ENCODE peak calls at places on chromosome 12, in seven cellular contexts. One of them, this sample, is unnamed. For H3K27me3, the result is how much of the 10 kb centered on the place peaks cover.

GRCh38 chr12:121810833-121811433 is 7.1 kb downstream of the SETD1B start:
- DNase-seq in uterus: no peak
- DNase-seq in CD4-positive, alpha-beta T cell: no peak
- DNase-seq in SJSA1: no peak
- DNase-seq in aorta: no peak
- DNase-seq in right atrium auricular region: no peak
- DNase-seq in lung: no peak
- DNase-seq in this sample: no peak

GRCh38 chr12:104263026-104263425 is 40.5 kb upstream of the EID3 start:
- DNase-seq in uterus: no peak
- DNase-seq in CD4-positive, alpha-beta T cell: no peak
- DNase-seq in SJSA1: no peak
- DNase-seq in aorta: no peak
- DNase-seq in right atrium auricular region: no peak
- DNase-seq in lung: no peak
- DNase-seq in this sample: no peak

GRCh38 chr12:50050410-50051280 is 6.8 kb upstream of the ASIC1 start:
- DNase-seq in uterus: peak
- DNase-seq in CD4-positive, alpha-beta T cell: no peak
- DNase-seq in SJSA1: no peak
- DNase-seq in aorta: peak
- DNase-seq in right atrium auricular region: peak
- DNase-seq in lung: peak
- DNase-seq in this sample: no peak

GRCh38 chr12:44526655-44527199 is 349.4 kb downstream of the NELL2 start:
- DNase-seq in uterus: no peak
- DNase-seq in CD4-positive, alpha-beta T cell: no peak
- DNase-seq in SJSA1: no peak
- DNase-seq in aorta: no peak
- DNase-seq in right atrium auricular region: no peak
- DNase-seq in lung: no peak
- DNase-seq in this sample: no peak

GRCh38 chr12:107441906-107442305 is 243.7 kb upstream of the PWP1 start:
- DNase-seq in uterus: no peak
- DNase-seq in CD4-positive, alpha-beta T cell: no peak
- DNase-seq in SJSA1: peak
- DNase-seq in aorta: no peak
- DNase-seq in right atrium auricular region: no peak
- DNase-seq in lung: no peak
- DNase-seq in this sample: no peak

GRCh38 chr12:116343331-116343884 is 65.9 kb upstream of the MED13L start:
- DNase-seq in uterus: no peak
- DNase-seq in CD4-positive, alpha-beta T cell: no peak
- DNase-seq in SJSA1: no peak
- DNase-seq in aorta: no peak
- DNase-seq in right atrium auricular region: no peak
- DNase-seq in lung: no peak
- DNase-seq in this sample: no peak

GRCh38 chr12:75690556-75690955 is 179.1 kb upstream of the KRR1 start:
- DNase-seq in uterus: no peak
- DNase-seq in CD4-positive, alpha-beta T cell: no peak
- DNase-seq in SJSA1: peak
- DNase-seq in aorta: no peak
- DNase-seq in right atrium auricular region: no peak
- DNase-seq in lung: no peak
- DNase-seq in this sample: no peak

GRCh38 chr12:85413266-85413665 is 133.2 kb downstream of the ALX1 start:
- DNase-seq in uterus: no peak
- DNase-seq in CD4-positive, alpha-beta T cell: no peak
- DNase-seq in SJSA1: no peak
- DNase-seq in aorta: no peak
- DNase-seq in right atrium auricular region: no peak
- DNase-seq in lung: no peak
- DNase-seq in this sample: no peak

GRCh38 chr12:99916555-99916954 is 68.2 kb downstream of the ANKS1B start:
- DNase-seq in uterus: no peak
- DNase-seq in CD4-positive, alpha-beta T cell: no peak
- DNase-seq in SJSA1: no peak
- DNase-seq in aorta: no peak
- DNase-seq in right atrium auricular region: no peak
- DNase-seq in lung: no peak
- DNase-seq in this sample: no peak

GRCh38 chr12:560666-561065 is 100.9 kb downstream of the B4GALNT3 start:
- DNase-seq in uterus: no peak
- DNase-seq in CD4-positive, alpha-beta T cell: no peak
- DNase-seq in SJSA1: no peak
- DNase-seq in aorta: no peak
- DNase-seq in right atrium auricular region: no peak
- DNase-seq in lung: no peak
- DNase-seq in this sample: no peak

GRCh38 chr12:3724096-3724805 is 28.7 kb downstream of the CRACR2A start:
- DNase-seq in uterus: no peak
- DNase-seq in CD4-positive, alpha-beta T cell: no peak
- DNase-seq in SJSA1: no peak
- DNase-seq in aorta: no peak
- DNase-seq in right atrium auricular region: no peak
- DNase-seq in lung: no peak
- DNase-seq in this sample: no peak

GRCh38 chr12:49964849-49965624 is 3.4 kb downstream of the AQP5 start:
- DNase-seq in uterus: no peak
- DNase-seq in CD4-positive, alpha-beta T cell: no peak
- DNase-seq in SJSA1: no peak
- DNase-seq in aorta: no peak
- DNase-seq in right atrium auricular region: no peak
- DNase-seq in lung: no peak
- DNase-seq in this sample: no peak

GRCh38 chr12:48351022-48351708 is 446 bp upstream of the ZNF641 start:
- DNase-seq in uterus: peak
- DNase-seq in CD4-positive, alpha-beta T cell: no peak
- DNase-seq in SJSA1: peak
- DNase-seq in aorta: peak
- DNase-seq in right atrium auricular region: peak
- DNase-seq in lung: peak
- DNase-seq in this sample: no peak

GRCh38 chr12:31386364-31386777 is 60.4 kb upstream of the SINHCAF start:
- DNase-seq in uterus: no peak
- DNase-seq in CD4-positive, alpha-beta T cell: no peak
- DNase-seq in SJSA1: no peak
- DNase-seq in aorta: no peak
- DNase-seq in right atrium auricular region: no peak
- DNase-seq in lung: no peak
- DNase-seq in this sample: no peak

GRCh38 chr12:34400986-34401658 is 378.8 kb downstream of the ALG10 start:
- DNase-seq in uterus: peak
- DNase-seq in CD4-positive, alpha-beta T cell: no peak
- DNase-seq in SJSA1: peak
- DNase-seq in aorta: peak
- DNase-seq in right atrium auricular region: peak
- DNase-seq in lung: peak
- DNase-seq in this sample: no peak

GRCh38 chr12:1922075-1922709 is 3.7 kb upstream of the CACNA2D4 start:
- DNase-seq in uterus: peak
- DNase-seq in CD4-positive, alpha-beta T cell: no peak
- DNase-seq in SJSA1: no peak
- DNase-seq in aorta: peak
- DNase-seq in right atrium auricular region: peak
- DNase-seq in lung: peak
- DNase-seq in this sample: no peak

GRCh38 chr12:79358716-79359341 is 331.9 kb downstream of the PAWR start:
- DNase-seq in uterus: no peak
- DNase-seq in CD4-positive, alpha-beta T cell: no peak
- DNase-seq in SJSA1: no peak
- DNase-seq in aorta: no peak
- DNase-seq in right atrium auricular region: no peak
- DNase-seq in lung: no peak
- DNase-seq in this sample: no peak

GRCh38 chr12:116863275-116863767 is 17.9 kb downstream of the HRK start:
- DNase-seq in uterus: no peak
- DNase-seq in CD4-positive, alpha-beta T cell: no peak
- DNase-seq in SJSA1: no peak
- DNase-seq in aorta: no peak
- DNase-seq in right atrium auricular region: no peak
- DNase-seq in lung: no peak
- DNase-seq in this sample: no peak

DNA sequence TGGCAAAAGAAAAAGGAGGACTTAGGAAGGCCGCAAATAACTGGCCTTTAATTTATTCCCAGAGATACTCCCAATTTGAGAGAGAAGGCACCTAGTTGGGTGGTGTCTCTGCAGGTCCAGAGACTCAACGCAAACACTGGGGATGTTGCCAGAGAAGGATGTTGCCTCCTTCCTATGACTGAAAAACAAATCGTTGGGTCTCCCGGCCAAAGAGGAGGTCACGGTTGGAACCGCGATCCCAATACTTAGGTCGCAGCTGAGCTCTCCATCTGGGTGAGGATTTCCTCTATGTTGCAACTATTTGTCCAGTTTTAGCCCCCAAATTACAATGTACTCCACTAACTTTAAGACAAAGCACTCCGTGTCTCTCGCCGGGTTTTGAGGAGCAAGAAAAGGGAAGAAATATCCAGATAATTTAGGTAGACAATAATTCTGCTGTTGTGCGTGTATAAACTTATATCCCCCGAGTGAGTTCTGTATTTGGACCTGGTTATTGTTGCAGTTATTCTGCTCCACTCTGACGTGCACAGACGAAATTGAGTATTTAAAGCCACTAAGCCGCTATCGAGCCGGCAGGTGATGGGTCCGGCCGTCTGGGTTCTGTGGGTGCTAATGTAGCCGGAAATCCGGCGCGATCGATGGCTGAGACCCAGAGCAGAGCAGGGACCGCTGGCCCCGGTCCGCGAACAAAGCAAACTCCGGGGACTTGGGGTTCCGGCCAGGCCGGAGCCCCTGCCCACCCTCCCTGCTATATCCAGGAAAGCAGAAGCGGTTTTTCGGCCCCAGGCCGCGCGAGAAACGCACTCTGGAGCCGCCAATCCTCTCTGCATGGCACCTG is 5.7 kb downstream of the HOXC12 start:
- DNase-seq in uterus: no peak
- DNase-seq in CD4-positive, alpha-beta T cell: no peak
- DNase-seq in SJSA1: no peak
- DNase-seq in aorta: no peak
- DNase-seq in right atrium auricular region: no peak
- DNase-seq in lung: no peak
- DNase-seq in this sample: no peak
- H3K27me3 ChIP-seq in uterus: half or more
- H3K27me3 ChIP-seq in CD4-positive, alpha-beta T cell: half or more
- H3K27me3 ChIP-seq in SJSA1: under half
- H3K27me3 ChIP-seq in aorta: under half
- H3K27me3 ChIP-seq in right atrium auricular region: half or more
- H3K27me3 ChIP-seq in lung: under half
- H3K27me3 ChIP-seq in this sample: under half

DNA sequence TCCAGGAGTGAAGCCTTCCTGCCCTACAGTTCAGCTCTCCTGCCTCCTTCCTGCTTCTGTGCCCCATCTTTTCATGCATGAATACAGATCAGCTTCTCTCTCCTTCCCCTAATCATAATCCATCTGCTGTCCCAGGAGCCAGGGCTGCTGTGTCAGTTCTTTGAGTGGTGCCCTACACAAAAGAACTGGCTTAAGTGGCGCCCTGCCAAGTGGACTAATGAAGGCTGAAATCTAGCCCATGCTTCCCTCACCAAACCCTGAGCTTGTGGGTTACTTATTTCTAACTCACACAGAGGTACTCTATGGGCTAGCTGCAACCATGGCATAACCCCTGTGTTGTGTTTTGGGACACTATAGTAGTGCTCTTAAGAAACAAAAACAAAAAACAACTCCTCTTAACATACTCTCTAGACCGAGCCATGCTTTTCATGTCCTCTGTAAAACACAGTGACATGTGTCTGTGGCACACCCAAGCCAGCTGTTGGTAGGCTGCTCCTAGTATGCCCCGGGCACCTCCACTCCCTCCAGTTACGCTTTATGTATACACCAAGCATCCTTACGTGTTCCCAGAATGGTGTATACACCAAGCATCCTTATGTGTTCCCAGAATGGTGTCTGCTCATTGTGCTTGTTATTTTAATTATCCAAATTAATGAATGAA is 19.3 kb upstream of the ETV6 start:
- DNase-seq in uterus: no peak
- DNase-seq in CD4-positive, alpha-beta T cell: no peak
- DNase-seq in SJSA1: no peak
- DNase-seq in aorta: no peak
- DNase-seq in right atrium auricular region: no peak
- DNase-seq in lung: no peak
- DNase-seq in this sample: no peak
- H3K27me3 ChIP-seq in uterus: under half
- H3K27me3 ChIP-seq in CD4-positive, alpha-beta T cell: under half
- H3K27me3 ChIP-seq in SJSA1: under half
- H3K27me3 ChIP-seq in aorta: under half
- H3K27me3 ChIP-seq in right atrium auricular region: under half
- H3K27me3 ChIP-seq in lung: under half
- H3K27me3 ChIP-seq in this sample: under half

GRCh38 chr12:18899162-18899561 is 161.2 kb downstream of the CAPZA3 start:
- DNase-seq in uterus: no peak
- DNase-seq in CD4-positive, alpha-beta T cell: no peak
- DNase-seq in SJSA1: no peak
- DNase-seq in aorta: no peak
- DNase-seq in right atrium auricular region: no peak
- DNase-seq in lung: no peak
- DNase-seq in this sample: no peak
- H3K27me3 ChIP-seq in uterus: under half
- H3K27me3 ChIP-seq in CD4-positive, alpha-beta T cell: under half
- H3K27me3 ChIP-seq in SJSA1: under half
- H3K27me3 ChIP-seq in aorta: under half
- H3K27me3 ChIP-seq in right atrium auricular region: under half
- H3K27me3 ChIP-seq in lung: under half
- H3K27me3 ChIP-seq in this sample: under half

GRCh38 chr12:56614627-56615026 is 15.5 kb downstream of the BAZ2A start:
- DNase-seq in uterus: no peak
- DNase-seq in CD4-positive, alpha-beta T cell: no peak
- DNase-seq in SJSA1: no peak
- DNase-seq in aorta: no peak
- DNase-seq in right atrium auricular region: no peak
- DNase-seq in lung: no peak
- DNase-seq in this sample: no peak

GRCh38 chr12:56622535-56622934 is 7.6 kb downstream of the BAZ2A start:
- DNase-seq in uterus: no peak
- DNase-seq in CD4-positive, alpha-beta T cell: no peak
- DNase-seq in SJSA1: no peak
- DNase-seq in aorta: no peak
- DNase-seq in right atrium auricular region: no peak
- DNase-seq in lung: no peak
- DNase-seq in this sample: no peak

GRCh38 chr12:56616244-56616643 is 13.9 kb downstream of the BAZ2A start:
- DNase-seq in uterus: no peak
- DNase-seq in CD4-positive, alpha-beta T cell: no peak
- DNase-seq in SJSA1: no peak
- DNase-seq in aorta: no peak
- DNase-seq in right atrium auricular region: no peak
- DNase-seq in lung: no peak
- DNase-seq in this sample: no peak

DNA sequence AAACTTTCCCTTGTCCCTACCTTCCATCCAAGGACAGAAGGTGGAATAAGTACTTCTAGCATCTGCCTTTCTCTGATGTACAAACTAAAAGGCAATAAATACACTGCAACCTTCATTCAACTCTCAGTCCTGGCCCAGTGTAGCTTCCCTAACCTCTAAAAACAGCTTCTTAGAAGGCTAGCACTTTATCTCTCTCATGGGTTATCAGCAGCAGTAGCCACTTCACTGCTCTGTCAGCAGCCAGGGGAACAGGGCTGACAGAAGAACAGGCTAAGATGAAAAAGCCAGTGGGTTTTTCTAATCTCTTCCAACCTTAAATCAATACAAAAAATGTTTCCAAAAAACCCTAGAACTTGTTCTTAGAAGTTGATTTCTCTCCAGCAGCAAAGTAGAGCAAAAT is 13.2 kb downstream of the BAZ2A start:
- DNase-seq in uterus: no peak
- DNase-seq in CD4-positive, alpha-beta T cell: no peak
- DNase-seq in SJSA1: no peak
- DNase-seq in aorta: no peak
- DNase-seq in right atrium auricular region: no peak
- DNase-seq in lung: no peak
- DNase-seq in this sample: no peak
- H3K27me3 ChIP-seq in uterus: under half
- H3K27me3 ChIP-seq in CD4-positive, alpha-beta T cell: under half
- H3K27me3 ChIP-seq in SJSA1: under half
- H3K27me3 ChIP-seq in aorta: under half
- H3K27me3 ChIP-seq in right atrium auricular region: under half
- H3K27me3 ChIP-seq in lung: under half
- H3K27me3 ChIP-seq in this sample: under half

This sample was measured in GM06990.